ENCODE peak calls at places on chromosomes 13 and 19, in six cellular contexts. I, Z, A, T, S and J are unnamed samples.

GRCh38 chr13:26051231-26052135 is at the start of gene SHISA2:
- DNase-seq in I (peak), Z (peak), A (no peak), T (no peak), S (peak), J (peak)

GRCh38 chr13:67145950-67146349 is 84.2 kb downstream of the PCDH9 start:
- DNase-seq in I (no peak), Z (no peak), A (no peak), T (no peak), S (no peak), J (no peak)

GRCh38 chr13:114128624-114129522 is 3.5 kb downstream of the RASA3 start:
- DNase-seq in I (peak), Z (peak), A (peak), T (peak), S (peak), J (no peak)

GRCh38 chr19:18416778-18417249 is 2.4 kb upstream of the SSBP4 start:
- DNase-seq in I (peak), Z (no peak), A (peak), T (peak), S (peak), J (no peak)

GRCh38 chr19:870963-871401 is 11.5 kb downstream of the CFD start:
- DNase-seq in I (no peak), Z (no peak), A (peak), T (no peak), S (no peak), J (no peak)

GRCh38 chr13:75803175-75803611 is 167.1 kb downstream of the LMO7 start:
- DNase-seq in I (no peak), Z (no peak), A (no peak), T (no peak), S (no peak), J (peak)

GRCh38 chr13:51444922-51445321 is 7.9 kb downstream of the INTS6 start:
- DNase-seq in I (peak), Z (no peak), A (no peak), T (no peak), S (no peak), J (no peak)

GRCh38 chr13:45718063-45718462 is 15.9 kb downstream of the CBY2 start:
- DNase-seq in I (peak), Z (no peak), A (no peak), T (peak), S (no peak), J (no peak)

GRCh38 chr19:50801107-50801506 is 10.9 kb downstream of the ACP4 start:
- DNase-seq in I (no peak), Z (no peak), A (no peak), T (no peak), S (no peak), J (no peak)